ENCODE peak calls at places on chromosomes 13 and 19, in seven cellular contexts. One of them, this sample, is unnamed.

GRCh38 chr13:33053397-33054066 is 37.3 kb downstream of the KL start:
- DNase-seq in A172: no peak
- DNase-seq in lower lobe of right lung: no peak
- DNase-seq in fibroblast of pulmonary artery: no peak
- DNase-seq in cardiac fibroblast: no peak
- DNase-seq in NCI-H1092: no peak
- DNase-seq in stimulated activated naive B cell treated with anti-CD40 and anti-IgM and Interleukin-4, amounts not matched to agents 10 μg/mL and 1 μg/mL and 100 μg/mL, for 72 hours: no peak
- DNase-seq in this sample: no peak

GRCh38 chr13:42048323-42048624 is 174 bp upstream of the DGKH start:
- DNase-seq in A172: no peak
- DNase-seq in lower lobe of right lung: no peak
- DNase-seq in fibroblast of pulmonary artery: no peak
- DNase-seq in cardiac fibroblast: no peak
- DNase-seq in NCI-H1092: no peak
- DNase-seq in stimulated activated naive B cell treated with anti-CD40 and anti-IgM and Interleukin-4, amounts not matched to agents 10 μg/mL and 1 μg/mL and 100 μg/mL, for 72 hours: no peak
- DNase-seq in this sample: no peak

GRCh38 chr13:108987488-108987887 is 358.1 kb downstream of the MYO16 start:
- DNase-seq in A172: no peak
- DNase-seq in lower lobe of right lung: no peak
- DNase-seq in fibroblast of pulmonary artery: peak; percentile 7
- DNase-seq in cardiac fibroblast: peak; percentile 41
- DNase-seq in NCI-H1092: no peak
- DNase-seq in stimulated activated naive B cell treated with anti-CD40 and anti-IgM and Interleukin-4, amounts not matched to agents 10 μg/mL and 1 μg/mL and 100 μg/mL, for 72 hours: no peak
- DNase-seq in this sample: no peak

GRCh38 chr19:19562665-19563347 is 24.7 kb downstream of the CILP2 start:
- DNase-seq in A172: no peak
- DNase-seq in lower lobe of right lung: no peak
- DNase-seq in fibroblast of pulmonary artery: no peak
- DNase-seq in cardiac fibroblast: no peak
- DNase-seq in NCI-H1092: no peak
- DNase-seq in stimulated activated naive B cell treated with anti-CD40 and anti-IgM and Interleukin-4, amounts not matched to agents 10 μg/mL and 1 μg/mL and 100 μg/mL, for 72 hours: no peak
- DNase-seq in this sample: no peak

GRCh38 chr19:38210458-38210987 is 13.5 kb downstream of the DPF1 start:
- DNase-seq in A172: no peak
- DNase-seq in lower lobe of right lung: no peak
- DNase-seq in fibroblast of pulmonary artery: no peak
- DNase-seq in cardiac fibroblast: peak; percentile 42
- DNase-seq in NCI-H1092: peak; percentile 47
- DNase-seq in stimulated activated naive B cell treated with anti-CD40 and anti-IgM and Interleukin-4, amounts not matched to agents 10 μg/mL and 1 μg/mL and 100 μg/mL, for 72 hours: no peak
- DNase-seq in this sample: peak; percentile 80

GRCh38 chr19:46494115-46494935 is 1.3 kb downstream of the PNMA8B start:
- DNase-seq in A172: no peak
- DNase-seq in lower lobe of right lung: no peak
- DNase-seq in fibroblast of pulmonary artery: no peak
- DNase-seq in cardiac fibroblast: no peak
- DNase-seq in NCI-H1092: no peak
- DNase-seq in stimulated activated naive B cell treated with anti-CD40 and anti-IgM and Interleukin-4, amounts not matched to agents 10 μg/mL and 1 μg/mL and 100 μg/mL, for 72 hours: no peak
- DNase-seq in this sample: no peak

GRCh38 chr19:54458648-54459281 is 4.8 kb downstream of the LENG9 start:
- DNase-seq in A172: no peak
- DNase-seq in lower lobe of right lung: no peak
- DNase-seq in fibroblast of pulmonary artery: no peak
- DNase-seq in cardiac fibroblast: no peak
- DNase-seq in NCI-H1092: no peak
- DNase-seq in stimulated activated naive B cell treated with anti-CD40 and anti-IgM and Interleukin-4, amounts not matched to agents 10 μg/mL and 1 μg/mL and 100 μg/mL, for 72 hours: no peak
- DNase-seq in this sample: no peak

GRCh38 chr13:24277721-24278120 is 31.7 kb upstream of the C1QTNF9 start:
- DNase-seq in A172: no peak
- DNase-seq in lower lobe of right lung: no peak
- DNase-seq in fibroblast of pulmonary artery: no peak
- DNase-seq in cardiac fibroblast: no peak
- DNase-seq in NCI-H1092: no peak
- DNase-seq in stimulated activated naive B cell treated with anti-CD40 and anti-IgM and Interleukin-4, amounts not matched to agents 10 μg/mL and 1 μg/mL and 100 μg/mL, for 72 hours: no peak
- DNase-seq in this sample: no peak

GRCh38 chr19:42420055-42420544 is 7.1 kb downstream of the LIPE start:
- DNase-seq in A172: peak; percentile 33
- DNase-seq in lower lobe of right lung: peak; percentile 65
- DNase-seq in fibroblast of pulmonary artery: peak; percentile 52
- DNase-seq in cardiac fibroblast: peak; percentile 52
- DNase-seq in NCI-H1092: no peak
- DNase-seq in stimulated activated naive B cell treated with anti-CD40 and anti-IgM and Interleukin-4, amounts not matched to agents 10 μg/mL and 1 μg/mL and 100 μg/mL, for 72 hours: peak; percentile 37
- DNase-seq in this sample: peak; percentile 22

GRCh38 chr19:11323601-11324078 is 15.8 kb downstream of the RAB3D start:
- DNase-seq in A172: no peak
- DNase-seq in lower lobe of right lung: no peak
- DNase-seq in fibroblast of pulmonary artery: no peak
- DNase-seq in cardiac fibroblast: no peak
- DNase-seq in NCI-H1092: no peak
- DNase-seq in stimulated activated naive B cell treated with anti-CD40 and anti-IgM and Interleukin-4, amounts not matched to agents 10 μg/mL and 1 μg/mL and 100 μg/mL, for 72 hours: no peak
- DNase-seq in this sample: no peak

GRCh38 chr19:56958428-56958827 is 117.9 kb upstream of the PEG3 start:
- DNase-seq in A172: no peak
- DNase-seq in lower lobe of right lung: no peak
- DNase-seq in fibroblast of pulmonary artery: no peak
- DNase-seq in cardiac fibroblast: no peak
- DNase-seq in NCI-H1092: no peak
- DNase-seq in stimulated activated naive B cell treated with anti-CD40 and anti-IgM and Interleukin-4, amounts not matched to agents 10 μg/mL and 1 μg/mL and 100 μg/mL, for 72 hours: no peak
- DNase-seq in this sample: no peak

GRCh38 chr13:35810286-35810685 is 320.9 kb downstream of the DCLK1 start:
- DNase-seq in A172: no peak
- DNase-seq in lower lobe of right lung: no peak
- DNase-seq in fibroblast of pulmonary artery: no peak
- DNase-seq in cardiac fibroblast: no peak
- DNase-seq in NCI-H1092: peak; percentile 4
- DNase-seq in stimulated activated naive B cell treated with anti-CD40 and anti-IgM and Interleukin-4, amounts not matched to agents 10 μg/mL and 1 μg/mL and 100 μg/mL, for 72 hours: no peak
- DNase-seq in this sample: no peak

GRCh38 chr13:99730403-99730802 is 229.1 kb downstream of the TM9SF2 start:
- DNase-seq in A172: no peak
- DNase-seq in lower lobe of right lung: no peak
- DNase-seq in fibroblast of pulmonary artery: no peak
- DNase-seq in cardiac fibroblast: no peak
- DNase-seq in NCI-H1092: no peak
- DNase-seq in stimulated activated naive B cell treated with anti-CD40 and anti-IgM and Interleukin-4, amounts not matched to agents 10 μg/mL and 1 μg/mL and 100 μg/mL, for 72 hours: no peak
- DNase-seq in this sample: no peak

GRCh38 chr13:106520205-106521004 is 15.1 kb downstream of the EFNB2 start:
- DNase-seq in A172: no peak
- DNase-seq in lower lobe of right lung: no peak
- DNase-seq in fibroblast of pulmonary artery: peak; percentile 68
- DNase-seq in cardiac fibroblast: peak; percentile 55
- DNase-seq in NCI-H1092: no peak
- DNase-seq in stimulated activated naive B cell treated with anti-CD40 and anti-IgM and Interleukin-4, amounts not matched to agents 10 μg/mL and 1 μg/mL and 100 μg/mL, for 72 hours: no peak
- DNase-seq in this sample: no peak

GRCh38 chr13:76425930-76426329 is 460.3 kb downstream of the KCTD12 start:
- DNase-seq in A172: no peak
- DNase-seq in lower lobe of right lung: no peak
- DNase-seq in fibroblast of pulmonary artery: peak; percentile 89
- DNase-seq in cardiac fibroblast: peak; percentile 77
- DNase-seq in NCI-H1092: no peak
- DNase-seq in stimulated activated naive B cell treated with anti-CD40 and anti-IgM and Interleukin-4, amounts not matched to agents 10 μg/mL and 1 μg/mL and 100 μg/mL, for 72 hours: no peak
- DNase-seq in this sample: peak; percentile 69

GRCh38 chr13:97258801-97259200 is 36.7 kb downstream of the MBNL2 start:
- DNase-seq in A172: no peak
- DNase-seq in lower lobe of right lung: no peak
- DNase-seq in fibroblast of pulmonary artery: peak; percentile 58
- DNase-seq in cardiac fibroblast: peak; percentile 73
- DNase-seq in NCI-H1092: no peak
- DNase-seq in stimulated activated naive B cell treated with anti-CD40 and anti-IgM and Interleukin-4, amounts not matched to agents 10 μg/mL and 1 μg/mL and 100 μg/mL, for 72 hours: no peak
- DNase-seq in this sample: no peak

GRCh38 chr19:2475018-2475701 is 767 bp upstream of the GADD45B start:
- DNase-seq in A172: peak; percentile 71
- DNase-seq in lower lobe of right lung: peak; percentile 69
- DNase-seq in fibroblast of pulmonary artery: peak; percentile 67
- DNase-seq in cardiac fibroblast: peak; percentile 65
- DNase-seq in NCI-H1092: no peak
- DNase-seq in stimulated activated naive B cell treated with anti-CD40 and anti-IgM and Interleukin-4, amounts not matched to agents 10 μg/mL and 1 μg/mL and 100 μg/mL, for 72 hours: peak; percentile 80
- DNase-seq in this sample: no peak

GRCh38 chr13:30713133-30713532 is 22.2 kb upstream of the ALOX5AP start:
- DNase-seq in A172: peak; percentile 35
- DNase-seq in lower lobe of right lung: peak; percentile 65
- DNase-seq in fibroblast of pulmonary artery: peak; percentile 46
- DNase-seq in cardiac fibroblast: no peak
- DNase-seq in NCI-H1092: no peak
- DNase-seq in stimulated activated naive B cell treated with anti-CD40 and anti-IgM and Interleukin-4, amounts not matched to agents 10 μg/mL and 1 μg/mL and 100 μg/mL, for 72 hours: no peak
- DNase-seq in this sample: no peak

GRCh38 chr13:24746618-24747247 is 17.2 kb upstream of the RNF17 start:
- DNase-seq in A172: no peak
- DNase-seq in lower lobe of right lung: no peak
- DNase-seq in fibroblast of pulmonary artery: no peak
- DNase-seq in cardiac fibroblast: no peak
- DNase-seq in NCI-H1092: no peak
- DNase-seq in stimulated activated naive B cell treated with anti-CD40 and anti-IgM and Interleukin-4, amounts not matched to agents 10 μg/mL and 1 μg/mL and 100 μg/mL, for 72 hours: no peak
- DNase-seq in this sample: no peak

GRCh38 chr19:4523306-4524110 is 5.2 kb upstream of the PLIN4 start:
- DNase-seq in A172: peak; percentile 37
- DNase-seq in lower lobe of right lung: peak; percentile 76
- DNase-seq in fibroblast of pulmonary artery: peak; percentile 49
- DNase-seq in cardiac fibroblast: peak; percentile 57
- DNase-seq in NCI-H1092: no peak
- DNase-seq in stimulated activated naive B cell treated with anti-CD40 and anti-IgM and Interleukin-4, amounts not matched to agents 10 μg/mL and 1 μg/mL and 100 μg/mL, for 72 hours: no peak
- DNase-seq in this sample: no peak

GRCh38 chr13:33251131-33251629 is 34.4 kb downstream of the STARD13 start:
- DNase-seq in A172: peak; percentile 97
- DNase-seq in lower lobe of right lung: no peak
- DNase-seq in fibroblast of pulmonary artery: peak; percentile 91
- DNase-seq in cardiac fibroblast: peak; percentile 85
- DNase-seq in NCI-H1092: no peak
- DNase-seq in stimulated activated naive B cell treated with anti-CD40 and anti-IgM and Interleukin-4, amounts not matched to agents 10 μg/mL and 1 μg/mL and 100 μg/mL, for 72 hours: no peak
- DNase-seq in this sample: peak; percentile 25

GRCh38 chr13:110428281-110428680 is 121.2 kb downstream of the COL4A2 start:
- DNase-seq in A172: no peak
- DNase-seq in lower lobe of right lung: no peak
- DNase-seq in fibroblast of pulmonary artery: no peak
- DNase-seq in cardiac fibroblast: no peak
- DNase-seq in NCI-H1092: no peak
- DNase-seq in stimulated activated naive B cell treated with anti-CD40 and anti-IgM and Interleukin-4, amounts not matched to agents 10 μg/mL and 1 μg/mL and 100 μg/mL, for 72 hours: no peak
- DNase-seq in this sample: no peak

GRCh38 chr19:24074720-24075119 is 12.3 kb upstream of the ZNF254 start:
- DNase-seq in A172: peak; percentile 22
- DNase-seq in lower lobe of right lung: no peak
- DNase-seq in fibroblast of pulmonary artery: peak; percentile 63
- DNase-seq in cardiac fibroblast: no peak
- DNase-seq in NCI-H1092: no peak
- DNase-seq in stimulated activated naive B cell treated with anti-CD40 and anti-IgM and Interleukin-4, amounts not matched to agents 10 μg/mL and 1 μg/mL and 100 μg/mL, for 72 hours: no peak
- DNase-seq in this sample: no peak

GRCh38 chr13:95535243-95535642 is 17.3 kb upstream of the CLDN10 start:
- DNase-seq in A172: peak; percentile 90
- DNase-seq in lower lobe of right lung: no peak
- DNase-seq in fibroblast of pulmonary artery: peak; percentile 50
- DNase-seq in cardiac fibroblast: peak; percentile 21
- DNase-seq in NCI-H1092: no peak
- DNase-seq in stimulated activated naive B cell treated with anti-CD40 and anti-IgM and Interleukin-4, amounts not matched to agents 10 μg/mL and 1 μg/mL and 100 μg/mL, for 72 hours: no peak
- DNase-seq in this sample: no peak

GRCh38 chr13:93318538-93318937 is 91.9 kb downstream of the GPC6 start:
- DNase-seq in A172: no peak
- DNase-seq in lower lobe of right lung: no peak
- DNase-seq in fibroblast of pulmonary artery: peak; percentile 67
- DNase-seq in cardiac fibroblast: peak; percentile 56
- DNase-seq in NCI-H1092: no peak
- DNase-seq in stimulated activated naive B cell treated with anti-CD40 and anti-IgM and Interleukin-4, amounts not matched to agents 10 μg/mL and 1 μg/mL and 100 μg/mL, for 72 hours: no peak
- DNase-seq in this sample: no peak

GRCh38 chr13:28527629-28528028 is 32.7 kb upstream of the FLT1 start:
- DNase-seq in A172: no peak
- DNase-seq in lower lobe of right lung: peak; percentile 68
- DNase-seq in fibroblast of pulmonary artery: no peak
- DNase-seq in cardiac fibroblast: no peak
- DNase-seq in NCI-H1092: no peak
- DNase-seq in stimulated activated naive B cell treated with anti-CD40 and anti-IgM and Interleukin-4, amounts not matched to agents 10 μg/mL and 1 μg/mL and 100 μg/mL, for 72 hours: peak; percentile 71
- DNase-seq in this sample: no peak

GRCh38 chr19:795691-796581 is 1.3 kb upstream of the PTBP1 start:
- DNase-seq in A172: no peak
- DNase-seq in lower lobe of right lung: no peak
- DNase-seq in fibroblast of pulmonary artery: no peak
- DNase-seq in cardiac fibroblast: no peak
- DNase-seq in NCI-H1092: no peak
- DNase-seq in stimulated activated naive B cell treated with anti-CD40 and anti-IgM and Interleukin-4, amounts not matched to agents 10 μg/mL and 1 μg/mL and 100 μg/mL, for 72 hours: no peak
- DNase-seq in this sample: no peak

GRCh38 chr19:7376151-7376852 is 27.6 kb downstream of the ARHGEF18 start:
- DNase-seq in A172: no peak
- DNase-seq in lower lobe of right lung: no peak
- DNase-seq in fibroblast of pulmonary artery: no peak
- DNase-seq in cardiac fibroblast: no peak
- DNase-seq in NCI-H1092: no peak
- DNase-seq in stimulated activated naive B cell treated with anti-CD40 and anti-IgM and Interleukin-4, amounts not matched to agents 10 μg/mL and 1 μg/mL and 100 μg/mL, for 72 hours: no peak
- DNase-seq in this sample: no peak

GRCh38 chr19:33797821-33798633 is 1.4 kb downstream of the KCTD15 start:
- DNase-seq in A172: no peak
- DNase-seq in lower lobe of right lung: no peak
- DNase-seq in fibroblast of pulmonary artery: peak; percentile 52
- DNase-seq in cardiac fibroblast: peak; percentile 66
- DNase-seq in NCI-H1092: no peak
- DNase-seq in stimulated activated naive B cell treated with anti-CD40 and anti-IgM and Interleukin-4, amounts not matched to agents 10 μg/mL and 1 μg/mL and 100 μg/mL, for 72 hours: no peak
- DNase-seq in this sample: no peak

GRCh38 chr13:106113796-106114195 is 421.7 kb downstream of the EFNB2 start:
- DNase-seq in A172: no peak
- DNase-seq in lower lobe of right lung: no peak
- DNase-seq in fibroblast of pulmonary artery: no peak
- DNase-seq in cardiac fibroblast: no peak
- DNase-seq in NCI-H1092: no peak
- DNase-seq in stimulated activated naive B cell treated with anti-CD40 and anti-IgM and Interleukin-4, amounts not matched to agents 10 μg/mL and 1 μg/mL and 100 μg/mL, for 72 hours: no peak
- DNase-seq in this sample: no peak

GRCh38 chr13:24254151-24254810 is 55.1 kb upstream of the C1QTNF9 start:
- DNase-seq in A172: no peak
- DNase-seq in lower lobe of right lung: peak; percentile 78
- DNase-seq in fibroblast of pulmonary artery: no peak
- DNase-seq in cardiac fibroblast: peak; percentile 68
- DNase-seq in NCI-H1092: no peak
- DNase-seq in stimulated activated naive B cell treated with anti-CD40 and anti-IgM and Interleukin-4, amounts not matched to agents 10 μg/mL and 1 μg/mL and 100 μg/mL, for 72 hours: no peak
- DNase-seq in this sample: no peak

GRCh38 chr19:39845621-39846175 is 481 bp downstream of the FBL start:
- DNase-seq in A172: peak; percentile 21
- DNase-seq in lower lobe of right lung: no peak
- DNase-seq in fibroblast of pulmonary artery: no peak
- DNase-seq in cardiac fibroblast: peak; percentile 32
- DNase-seq in NCI-H1092: no peak
- DNase-seq in stimulated activated naive B cell treated with anti-CD40 and anti-IgM and Interleukin-4, amounts not matched to agents 10 μg/mL and 1 μg/mL and 100 μg/mL, for 72 hours: no peak
- DNase-seq in this sample: peak; percentile 33

GRCh38 chr19:53927745-53928144 is 18.7 kb downstream of the CACNG7 start:
- DNase-seq in A172: peak; percentile 86
- DNase-seq in lower lobe of right lung: no peak
- DNase-seq in fibroblast of pulmonary artery: peak; percentile 81
- DNase-seq in cardiac fibroblast: peak; percentile 72
- DNase-seq in NCI-H1092: no peak
- DNase-seq in stimulated activated naive B cell treated with anti-CD40 and anti-IgM and Interleukin-4, amounts not matched to agents 10 μg/mL and 1 μg/mL and 100 μg/mL, for 72 hours: no peak
- DNase-seq in this sample: no peak

GRCh38 chr19:55178781-55179569 is 1.1 kb downstream of the SYT5 start:
- DNase-seq in A172: peak; percentile 77
- DNase-seq in lower lobe of right lung: peak; percentile 76
- DNase-seq in fibroblast of pulmonary artery: peak; percentile 80
- DNase-seq in cardiac fibroblast: peak; percentile 88
- DNase-seq in NCI-H1092: peak; percentile 76
- DNase-seq in stimulated activated naive B cell treated with anti-CD40 and anti-IgM and Interleukin-4, amounts not matched to agents 10 μg/mL and 1 μg/mL and 100 μg/mL, for 72 hours: peak; percentile 89
- DNase-seq in this sample: peak; percentile 85

GRCh38 chr19:53467138-53467502 is 413 bp upstream of the ZNF813 start:
- DNase-seq in A172: no peak
- DNase-seq in lower lobe of right lung: peak; percentile 54
- DNase-seq in fibroblast of pulmonary artery: no peak
- DNase-seq in cardiac fibroblast: no peak
- DNase-seq in NCI-H1092: no peak
- DNase-seq in stimulated activated naive B cell treated with anti-CD40 and anti-IgM and Interleukin-4, amounts not matched to agents 10 μg/mL and 1 μg/mL and 100 μg/mL, for 72 hours: no peak
- DNase-seq in this sample: no peak

GRCh38 chr19:12331211-12331941 is 2.1 kb downstream of the ZNF563 start:
- DNase-seq in A172: no peak
- DNase-seq in lower lobe of right lung: no peak
- DNase-seq in fibroblast of pulmonary artery: no peak
- DNase-seq in cardiac fibroblast: no peak
- DNase-seq in NCI-H1092: no peak
- DNase-seq in stimulated activated naive B cell treated with anti-CD40 and anti-IgM and Interleukin-4, amounts not matched to agents 10 μg/mL and 1 μg/mL and 100 μg/mL, for 72 hours: peak; percentile 87
- DNase-seq in this sample: no peak

GRCh38 chr19:33397536-33398360 is 24.2 kb downstream of the CEBPG start:
- DNase-seq in A172: no peak
- DNase-seq in lower lobe of right lung: peak; percentile 34
- DNase-seq in fibroblast of pulmonary artery: no peak
- DNase-seq in cardiac fibroblast: no peak
- DNase-seq in NCI-H1092: no peak
- DNase-seq in stimulated activated naive B cell treated with anti-CD40 and anti-IgM and Interleukin-4, amounts not matched to agents 10 μg/mL and 1 μg/mL and 100 μg/mL, for 72 hours: no peak
- DNase-seq in this sample: no peak

GRCh38 chr13:32553720-32554119 is 15.1 kb upstream of the N4BP2L2 start:
- DNase-seq in A172: no peak
- DNase-seq in lower lobe of right lung: no peak
- DNase-seq in fibroblast of pulmonary artery: no peak
- DNase-seq in cardiac fibroblast: no peak
- DNase-seq in NCI-H1092: no peak
- DNase-seq in stimulated activated naive B cell treated with anti-CD40 and anti-IgM and Interleukin-4, amounts not matched to agents 10 μg/mL and 1 μg/mL and 100 μg/mL, for 72 hours: no peak
- DNase-seq in this sample: no peak